ENCODE peak calls at places on chromosomes 4 and X, in seven cellular contexts. H is AG09319; B is tibial nerve; G is nucleus accumbens; R is CD8-positive, alpha-beta memory T cell; W is left ventricle myocardium inferior; I is nephron progenitor cell. K is an unnamed sample.

GRCh38 chrX:71565634-71566033 is 12.6 kb upstream of the GCNA start:
- DNase-seq in H (no peak), B (no peak), G (no peak), R (no peak), W (no peak), I (no peak), K (no peak)

GRCh38 chrX:69018416-69019072 is 146.7 kb downstream of the PJA1 start:
- DNase-seq in H (no peak), B (no peak), G (no peak), R (no peak), W (no peak), I (no peak), K (peak)

GRCh38 chr4:144572660-144573059 is 73.3 kb upstream of the HHIP start:
- DNase-seq in H (no peak), B (no peak), G (no peak), R (no peak), W (no peak), I (no peak), K (no peak)

GRCh38 chr4:16168710-16169388 is 57.4 kb downstream of the TAPT1 start:
- DNase-seq in H (no peak), B (no peak), G (no peak), R (no peak), W (no peak), I (no peak), K (no peak)

GRCh38 chrX:23592741-23593140 is 74.6 kb upstream of the PRDX4 start:
- DNase-seq in H (no peak), B (no peak), G (no peak), R (no peak), W (no peak), I (no peak), K (no peak)

GRCh38 chr4:147755567-147756295 is 23.8 kb downstream of the ARHGAP10 start:
- DNase-seq in H (no peak), B (no peak), G (no peak), R (no peak), W (no peak), I (no peak), K (no peak)

GRCh38 chr4:111905511-111905910 is 239.7 kb upstream of the FAM241A start:
- DNase-seq in H (no peak), B (no peak), G (no peak), R (no peak), W (no peak), I (no peak), K (no peak)

GRCh38 chr4:186878203-186878800 is 154.6 kb upstream of the FAT1 start:
- DNase-seq in H (no peak), B (no peak), G (no peak), R (no peak), W (no peak), I (no peak), K (no peak)

GRCh38 chrX:130055899-130056298 is 54.4 kb downstream of the ELF4 start:
- DNase-seq in H (no peak), B (no peak), G (no peak), R (no peak), W (no peak), I (no peak), K (no peak)

GRCh38 chr4:141913928-141914327 is 277.5 kb downstream of the IL15 start:
- DNase-seq in H (no peak), B (no peak), G (no peak), R (no peak), W (no peak), I (no peak), K (no peak)

GRCh38 chrX:40411350-40412111 is 169.2 kb upstream of the ATP6AP2 start:
- DNase-seq in H (no peak), B (no peak), G (no peak), R (no peak), W (no peak), I (no peak), K (no peak)

GRCh38 chr4:64564126-64564525 is 154.9 kb upstream of the TECRL start:
- DNase-seq in H (no peak), B (no peak), G (no peak), R (no peak), W (no peak), I (no peak), K (no peak)

GRCh38 chr4:74570095-74570494 is 125.2 kb downstream of the AREG start:
- DNase-seq in H (no peak), B (no peak), G (no peak), R (no peak), W (no peak), I (no peak), K (no peak)

GRCh38 chrX:133819546-133819945 is 165.8 kb downstream of the GPC3 start:
- DNase-seq in H (no peak), B (no peak), G (no peak), R (no peak), W (no peak), I (no peak), K (no peak)

GRCh38 chrX:155632424-155633100 is 19.8 kb upstream of the TMLHE start:
- DNase-seq in H (no peak), B (no peak), G (no peak), R (no peak), W (no peak), I (no peak), K (no peak)

GRCh38 chr4:158254328-158254727 is 44.0 kb downstream of the TMEM144 start:
- DNase-seq in H (no peak), B (no peak), G (no peak), R (no peak), W (no peak), I (no peak), K (no peak)